ENCODE peak calls at places on chromosomes 11 and 22, in eight cellular contexts. A is GM13977, U is AG04450, P is fibroblast of mammary gland, I is Caco-2, M is WTC11, W is H1, E is cardiac fibroblast. H is an unnamed sample.

GRCh38 chr11:76781046-76781801 is 1.9 kb upstream of the TSKU start:
- DNase-seq in M (no peak), U (no peak), I (peak; percentile 78), A (no peak), P (no peak), E (no peak), W (no peak), H (no peak)

GRCh38 chr11:73147771-73148681 is 5.9 kb upstream of the FCHSD2 start:
- DNase-seq in U (no peak), W (no peak), P (no peak), I (no peak), E (no peak), M (no peak), A (no peak), H (no peak)

GRCh38 chr11:99418927-99419707 is 398.4 kb downstream of the CNTN5 start:
- DNase-seq in E (peak; percentile 15), U (no peak), P (no peak), W (no peak), I (no peak), M (no peak), A (no peak), H (no peak)

GRCh38 chr11:126122863-126123262 is 60.2 kb upstream of the CDON start:
- DNase-seq in I (no peak), A (no peak), W (no peak), P (peak; percentile 84), M (no peak), E (no peak), U (no peak), H (no peak)

GRCh38 chr11:61484541-61484940 is 24.0 kb upstream of the LRRC10B start:
- DNase-seq in P (no peak), E (no peak), U (no peak), M (no peak), W (no peak), I (no peak), A (no peak), H (no peak)

GRCh38 chr11:69909561-69910518 is 90.6 kb upstream of the FGF3 start:
- DNase-seq in P (no peak), W (no peak), E (no peak), U (no peak), A (no peak), M (peak; percentile 54), I (peak; percentile 51), H (no peak)

GRCh38 chr11:66867425-66868040 is 10.7 kb downstream of the LRFN4 start:
- DNase-seq in I (no peak), W (no peak), P (no peak), E (no peak), U (no peak), A (no peak), M (no peak), H (no peak)

GRCh38 chr11:58788355-58789023 is 56.0 kb downstream of the GLYATL2 start:
- DNase-seq in M (peak; percentile 25), E (peak; percentile 69), W (no peak), A (peak; percentile 28), P (peak; percentile 77), I (peak; percentile 69), U (no peak), H (peak; percentile 78)

GRCh38 chr11:60887531-60887930 is 18.9 kb downstream of the PRPF19 start:
- DNase-seq in U (no peak), P (peak; percentile 69), W (no peak), E (peak; percentile 77), M (peak; percentile 60), I (peak; percentile 67), A (peak; percentile 39), H (peak; percentile 55)

GRCh38 chr11:81495699-81496292 is 1237.9 kb downstream of the FAM181B start:
- DNase-seq in M (no peak), I (no peak), U (no peak), W (no peak), E (no peak), A (no peak), P (no peak), H (no peak)

GRCh38 chr11:81492923-81493445 is 1240.7 kb downstream of the FAM181B start:
- DNase-seq in I (no peak), P (no peak), A (no peak), E (no peak), M (no peak), W (no peak), U (no peak), H (no peak)

GRCh38 chr11:81496566-81496965 is 1237.1 kb downstream of the FAM181B start:
- DNase-seq in M (no peak), P (no peak), W (no peak), E (no peak), I (no peak), A (no peak), U (no peak), H (no peak)

GRCh38 chr11:81494431-81494830 is 1239.2 kb downstream of the FAM181B start:
- DNase-seq in W (no peak), E (no peak), U (no peak), I (no peak), P (no peak), A (no peak), M (no peak), H (no peak)

GRCh38 chr11:81497202-81497804 is 1236.4 kb downstream of the FAM181B start:
- DNase-seq in M (no peak), I (no peak), A (peak; percentile 13), W (no peak), P (peak; percentile 40), U (peak; percentile 1), E (peak; percentile 38), H (peak; percentile 59)
- TF ChIP-seq CTCF in M (peak; percentile 59), I (peak; percentile 64), A (peak; percentile 68), W (no peak), P (peak; percentile 55), U (peak; percentile 65), E (peak; percentile 32), H (peak; percentile 35)

GRCh38 chr11:133825156-133825555 is 20.2 kb downstream of the SPATA19 start:
- DNase-seq in A (no peak), E (no peak), P (no peak), I (no peak), M (no peak), W (no peak), U (no peak), H (no peak)

GRCh38 chr11:133825666-133826065 is 19.6 kb downstream of the SPATA19 start:
- DNase-seq in I (no peak), P (no peak), E (no peak), W (no peak), A (no peak), M (no peak), U (no peak), H (no peak)

GRCh38 chr11:133823211-133823610 is 22.1 kb downstream of the SPATA19 start:
- DNase-seq in U (no peak), M (no peak), E (no peak), W (no peak), P (no peak), A (no peak), I (no peak), H (no peak)

GRCh38 chr11:133821776-133822175 is 23.5 kb downstream of the SPATA19 start:
- DNase-seq in A (peak; percentile 78), P (peak; percentile 6), I (peak; percentile 72), U (no peak), E (peak; percentile 1), M (peak; percentile 83), W (peak; percentile 66), H (peak; percentile 36)

GRCh38 chr11:133824593-133824992 is 20.7 kb downstream of the SPATA19 start:
- DNase-seq in I (no peak), W (no peak), P (no peak), E (no peak), A (no peak), M (no peak), U (no peak), H (no peak)
- TF ChIP-seq CTCF in I (no peak), W (peak; percentile 23), P (no peak), E (no peak), A (no peak), M (no peak), U (no peak), H (no peak)

DNA sequence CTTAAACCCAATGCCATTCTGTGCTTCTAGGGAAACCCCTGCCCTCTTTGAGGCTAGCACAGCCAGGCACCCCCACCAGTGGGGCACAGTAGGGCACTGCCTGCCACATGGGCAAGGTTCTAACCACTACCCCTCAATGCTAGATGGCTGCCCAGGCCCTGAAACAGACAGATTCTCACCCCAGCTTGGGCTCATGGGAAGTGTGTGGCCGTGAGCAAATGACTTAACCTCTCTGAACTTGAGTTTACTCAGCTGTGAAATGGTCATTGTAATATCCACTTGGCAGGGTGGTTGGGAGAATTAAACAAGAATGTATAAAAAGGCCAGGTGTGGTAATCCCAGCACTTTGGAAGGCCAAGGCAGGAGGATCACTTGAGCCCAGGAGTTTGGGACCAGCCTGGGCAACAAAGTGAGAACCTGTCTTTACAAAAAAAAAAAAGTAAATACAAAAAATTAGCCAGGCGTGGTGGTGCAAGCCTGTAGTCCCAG is 22.4 kb downstream of the C22orf23 start:
- DNase-seq in M (no peak), E (no peak), I (no peak), P (no peak), W (no peak), U (no peak), A (no peak), H (no peak)
- TF ChIP-seq CTCF in M (no peak), E (no peak), I (no peak), P (no peak), W (no peak), U (peak; percentile 22), A (no peak), H (no peak)

DNA sequence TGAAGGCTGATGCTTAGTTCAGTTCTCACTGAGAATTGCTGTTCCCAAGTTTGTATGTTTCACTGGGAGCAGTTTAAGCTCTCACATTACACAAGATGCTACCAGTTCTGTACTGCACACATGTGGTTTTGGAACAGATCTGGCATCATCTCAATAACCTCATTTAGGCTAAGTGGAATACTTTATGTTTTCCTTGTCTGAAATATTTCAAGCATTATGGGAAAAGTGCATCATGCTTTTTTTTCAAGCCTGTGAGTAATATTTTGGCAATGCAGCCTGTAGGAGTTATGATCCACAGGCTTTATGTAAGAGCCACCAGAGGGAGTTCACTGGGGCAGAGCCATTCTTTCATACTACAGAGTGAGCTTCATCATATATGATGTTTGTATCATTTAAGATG is 141.5 kb downstream of the OR4C45 start:
- DNase-seq in E (peak; percentile 85), U (no peak), P (peak; percentile 63), I (no peak), M (no peak), W (no peak), A (no peak), H (peak; percentile 74)
- TF ChIP-seq CTCF in E (peak; percentile 51), U (no peak), P (peak; percentile 10), I (no peak), M (no peak), W (no peak), A (no peak), H (peak; percentile 40)

DNA sequence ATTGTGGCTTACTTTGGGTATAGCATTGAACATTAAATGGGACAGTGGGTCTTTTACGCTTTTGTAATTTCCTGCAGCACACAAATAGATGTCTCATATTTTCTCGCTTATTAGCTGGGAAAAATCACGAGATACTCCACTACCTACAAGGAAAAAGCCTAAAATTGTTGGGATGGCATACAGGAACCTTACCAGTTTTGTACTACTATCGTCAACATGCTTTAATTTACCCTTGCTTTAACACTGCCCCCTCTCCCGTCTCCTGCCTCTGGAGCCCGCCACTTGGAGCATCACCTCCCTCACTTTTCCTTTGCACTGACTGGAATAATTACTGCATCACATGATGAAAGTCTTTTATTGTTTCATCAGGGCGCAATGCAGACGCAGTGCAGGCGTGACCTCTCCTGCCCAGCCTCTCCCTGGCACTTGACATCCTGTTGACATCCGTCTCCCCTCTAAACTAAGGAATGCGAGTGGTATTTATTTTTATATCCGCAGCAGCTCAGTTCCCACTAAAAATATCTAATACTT is 1.0 kb upstream of the FNBP4 start:
- DNase-seq in M (no peak), A (no peak), E (peak; percentile 80), W (no peak), P (peak; percentile 78), U (no peak), I (no peak), H (peak; percentile 83)
- TF ChIP-seq CTCF in M (no peak), A (no peak), E (no peak), W (no peak), P (no peak), U (peak; percentile 9), I (no peak), H (no peak)